ENCODE peak calls at places on chromosomes 6 and 20, in five cellular contexts. Y is NCI-H2081; W is NCI-H774; M is stimulated activated CD8-positive, alpha-beta memory T cell treated with anti-CD3 and anti-CD28 coated beads, Interleukin-15, amount 100 ng/mL, for 1 hour; N is memory B cell. I is an unnamed sample.

GRCh38 chr6:161618816-161619454 is 345.1 kb upstream of the AGPAT4 start:
- DNase-seq in W (peak), M (no peak), Y (peak), N (no peak), I (peak)

GRCh38 chr20:41171736-41172295 is 34.5 kb downstream of the PLCG1 start:
- DNase-seq in M (no peak), N (no peak), W (no peak), Y (no peak), I (peak)

GRCh38 chr6:133314951-133315350 is 73.8 kb downstream of the EYA4 start:
- DNase-seq in M (no peak), W (no peak), Y (no peak), N (no peak), I (no peak)

GRCh38 chr20:8489094-8489883 is 357.2 kb downstream of the PLCB1 start:
- DNase-seq in Y (no peak), N (no peak), W (no peak), M (no peak), I (no peak)

GRCh38 chr20:13333036-13333435 is 112.0 kb downstream of the ISM1 start:
- DNase-seq in Y (no peak), W (no peak), M (no peak), N (no peak), I (no peak)

GRCh38 chr20:47360207-47360488 is 3.6 kb upstream of the ZMYND8 start:
- DNase-seq in Y (no peak), M (no peak), N (no peak), W (peak), I (peak)

GRCh38 chr20:31835977-31836852 is 9.2 kb downstream of the FOXS1 start:
- DNase-seq in M (no peak), N (no peak), Y (no peak), W (no peak), I (peak)

GRCh38 chr6:83193747-83194582 is 808 bp downstream of the RWDD2A start:
- DNase-seq in W (peak), N (peak), Y (peak), M (no peak), I (peak)

GRCh38 chr6:33983109-33983475 is 162.8 kb downstream of the GRM4 start:
- DNase-seq in M (no peak), W (peak), Y (no peak), N (no peak), I (peak)

GRCh38 chr6:149560736-149561135 is 5.4 kb upstream of the GINM1 start:
- DNase-seq in Y (no peak), W (no peak), M (no peak), N (no peak), I (no peak)

GRCh38 chr6:158894192-158894591 is 75.0 kb upstream of the EZR start:
- DNase-seq in W (no peak), N (no peak), Y (no peak), M (no peak), I (no peak)

GRCh38 chr6:113732384-113732966 is 124.7 kb upstream of the MARCKS start:
- DNase-seq in N (no peak), W (peak), Y (peak), M (no peak), I (peak)

GRCh38 chr6:52362443-52363221 is 681 bp downstream of the PAQR8 start:
- DNase-seq in Y (peak), N (no peak), M (peak), W (no peak), I (peak)

GRCh38 chr6:12245360-12245759 is 44.8 kb upstream of the EDN1 start:
- DNase-seq in Y (no peak), N (no peak), M (no peak), W (no peak), I (no peak)

GRCh38 chr20:56985286-56985685 is 281.2 kb downstream of the BMP7 start:
- DNase-seq in W (no peak), N (no peak), Y (no peak), M (no peak), I (no peak)

GRCh38 chr20:47262365-47263013 is 94.0 kb downstream of the ZMYND8 start:
- DNase-seq in W (no peak), N (peak), M (no peak), Y (peak), I (no peak)

GRCh38 chr6:41689171-41690008 is 46.0 kb downstream of the TFEB start:
- DNase-seq in N (no peak), M (no peak), Y (no peak), W (no peak), I (no peak)

GRCh38 chr6:80991316-80991715 is 761.2 kb downstream of the TENT5A start:
- DNase-seq in Y (no peak), N (no peak), W (no peak), M (no peak), I (no peak)

GRCh38 chr6:107185570-107185969 is 70.3 kb upstream of the BEND3 start:
- DNase-seq in M (no peak), N (no peak), Y (no peak), W (peak), I (no peak)

GRCh38 chr6:6890400-6890858 is 217.3 kb upstream of the RREB1 start:
- DNase-seq in Y (no peak), N (no peak), M (no peak), W (no peak), I (no peak)

GRCh38 chr6:163533443-163533842 is 118.9 kb downstream of the QKI start:
- DNase-seq in N (no peak), Y (no peak), M (no peak), W (no peak), I (no peak)

GRCh38 chr6:84547341-84547794 is 217.0 kb downstream of the TBX18 start:
- DNase-seq in W (no peak), M (no peak), Y (no peak), N (no peak), I (no peak)

GRCh38 chr6:135182993-135183531 is 2.0 kb downstream of the MYB start:
- DNase-seq in Y (peak), N (peak), M (peak), W (peak), I (peak)

GRCh38 chr6:31270788-31271640 is 878 bp downstream of the HLA-C start:
- DNase-seq in N (no peak), M (no peak), Y (peak), W (peak), I (peak)

GRCh38 chr6:138958595-138958994 is 29.5 kb downstream of the REPS1 start:
- DNase-seq in Y (no peak), M (no peak), N (no peak), W (no peak), I (no peak)

GRCh38 chr20:47544240-47544639 is 42.6 kb downstream of the NCOA3 start:
- DNase-seq in M (no peak), Y (no peak), W (no peak), N (no peak), I (no peak)

GRCh38 chr20:10519361-10520048 is 84.4 kb downstream of the SLX4IP start:
- DNase-seq in W (no peak), Y (no peak), N (no peak), M (no peak), I (no peak)